ENCODE peak calls at places on chromosomes 7 and 10, in four cellular contexts. One of them, this sample, is unnamed.
A peak's percentile ranks its signal among the peaks of the same experiment; 100 is the strongest.

GRCh38 chr10:34768972-34769330 is 46.1 kb downstream of the PARD3 start:
- DNase-seq in stimulated activated CD4-positive, alpha-beta T cell treated with anti-CD3 and anti-CD28 coated beads, Interleukin-15, amount 100 ng/mL, for 1 hour: no peak
- DNase-seq in NCI-H1694: no peak
- DNase-seq in effector memory CD4-positive, alpha-beta T cell: no peak
- DNase-seq in this sample: no peak

GRCh38 chr10:29955308-29955935 is 104.0 kb downstream of the JCAD start:
- DNase-seq in stimulated activated CD4-positive, alpha-beta T cell treated with anti-CD3 and anti-CD28 coated beads, Interleukin-15, amount 100 ng/mL, for 1 hour: no peak
- DNase-seq in NCI-H1694: no peak
- DNase-seq in effector memory CD4-positive, alpha-beta T cell: no peak
- DNase-seq in this sample: no peak

GRCh38 chr7:83469076-83469475 is 179.9 kb downstream of the SEMA3E start:
- DNase-seq in stimulated activated CD4-positive, alpha-beta T cell treated with anti-CD3 and anti-CD28 coated beads, Interleukin-15, amount 100 ng/mL, for 1 hour: no peak
- DNase-seq in NCI-H1694: no peak
- DNase-seq in effector memory CD4-positive, alpha-beta T cell: no peak
- DNase-seq in this sample: no peak

GRCh38 chr10:82497451-82497850 is 622.5 kb downstream of the NRG3 start:
- DNase-seq in stimulated activated CD4-positive, alpha-beta T cell treated with anti-CD3 and anti-CD28 coated beads, Interleukin-15, amount 100 ng/mL, for 1 hour: no peak
- DNase-seq in NCI-H1694: no peak
- DNase-seq in effector memory CD4-positive, alpha-beta T cell: no peak
- DNase-seq in this sample: no peak

GRCh38 chr10:129020621-129021020 is 446.4 kb upstream of the MGMT start:
- DNase-seq in stimulated activated CD4-positive, alpha-beta T cell treated with anti-CD3 and anti-CD28 coated beads, Interleukin-15, amount 100 ng/mL, for 1 hour: no peak
- DNase-seq in NCI-H1694: no peak
- DNase-seq in effector memory CD4-positive, alpha-beta T cell: no peak
- DNase-seq in this sample: no peak

GRCh38 chr7:86904949-86905834 is 154.3 kb downstream of the ELAPOR2 start:
- DNase-seq in stimulated activated CD4-positive, alpha-beta T cell treated with anti-CD3 and anti-CD28 coated beads, Interleukin-15, amount 100 ng/mL, for 1 hour: no peak
- DNase-seq in NCI-H1694: peak; percentile 6
- DNase-seq in effector memory CD4-positive, alpha-beta T cell: no peak
- DNase-seq in this sample: no peak

GRCh38 chr10:12324530-12324929 is 24.8 kb upstream of the CAMK1D start:
- DNase-seq in stimulated activated CD4-positive, alpha-beta T cell treated with anti-CD3 and anti-CD28 coated beads, Interleukin-15, amount 100 ng/mL, for 1 hour: no peak
- DNase-seq in NCI-H1694: no peak
- DNase-seq in effector memory CD4-positive, alpha-beta T cell: no peak
- DNase-seq in this sample: no peak

GRCh38 chr10:107264742-107265141 is 100.2 kb upstream of the SORCS1 start:
- DNase-seq in stimulated activated CD4-positive, alpha-beta T cell treated with anti-CD3 and anti-CD28 coated beads, Interleukin-15, amount 100 ng/mL, for 1 hour: no peak
- DNase-seq in NCI-H1694: no peak
- DNase-seq in effector memory CD4-positive, alpha-beta T cell: no peak
- DNase-seq in this sample: no peak

GRCh38 chr10:70368774-70369482 is 13.5 kb downstream of the LRRC20 start:
- DNase-seq in stimulated activated CD4-positive, alpha-beta T cell treated with anti-CD3 and anti-CD28 coated beads, Interleukin-15, amount 100 ng/mL, for 1 hour: no peak
- DNase-seq in NCI-H1694: no peak
- DNase-seq in effector memory CD4-positive, alpha-beta T cell: no peak
- DNase-seq in this sample: no peak

GRCh38 chr7:64999165-65000004 is 7.1 kb downstream of the ERV3-1 start:
- DNase-seq in stimulated activated CD4-positive, alpha-beta T cell treated with anti-CD3 and anti-CD28 coated beads, Interleukin-15, amount 100 ng/mL, for 1 hour: no peak
- DNase-seq in NCI-H1694: no peak
- DNase-seq in effector memory CD4-positive, alpha-beta T cell: no peak
- DNase-seq in this sample: no peak

GRCh38 chr7:37289347-37289746 is 159.3 kb downstream of the ELMO1 start:
- DNase-seq in stimulated activated CD4-positive, alpha-beta T cell treated with anti-CD3 and anti-CD28 coated beads, Interleukin-15, amount 100 ng/mL, for 1 hour: no peak
- DNase-seq in NCI-H1694: peak; percentile 13
- DNase-seq in effector memory CD4-positive, alpha-beta T cell: no peak
- DNase-seq in this sample: no peak

GRCh38 chr7:70698219-70698832 is 433.6 kb upstream of the GALNT17 start:
- DNase-seq in stimulated activated CD4-positive, alpha-beta T cell treated with anti-CD3 and anti-CD28 coated beads, Interleukin-15, amount 100 ng/mL, for 1 hour: no peak
- DNase-seq in NCI-H1694: peak; percentile 79
- DNase-seq in effector memory CD4-positive, alpha-beta T cell: no peak
- DNase-seq in this sample: no peak

This sample was measured in left lung.